ENCODE peak calls at places on chromosomes 2 and 18, in five cellular contexts. One of them, this sample, is unnamed.

GRCh38 chr18:62738638-62739037 is 23.3 kb downstream of the PHLPP1 start:
- DNase-seq in AG04449: no peak
- DNase-seq in stimulated activated CD4-positive, alpha-beta T cell treated with anti-CD3 and anti-CD28 coated beads, TNF-alpha, amount 100 ng/mL, for 1 hour: no peak
- DNase-seq in WERI-Rb-1: no peak
- DNase-seq in posterior vena cava: no peak
- DNase-seq in this sample: no peak

GRCh38 chr2:30675758-30676157 is 131.5 kb downstream of the CAPN13 start:
- DNase-seq in AG04449: no peak
- DNase-seq in stimulated activated CD4-positive, alpha-beta T cell treated with anti-CD3 and anti-CD28 coated beads, TNF-alpha, amount 100 ng/mL, for 1 hour: no peak
- DNase-seq in WERI-Rb-1: no peak
- DNase-seq in posterior vena cava: no peak
- DNase-seq in this sample: no peak

GRCh38 chr18:35436076-35436649 is 59.0 kb upstream of the ZNF396 start:
- DNase-seq in AG04449: peak; percentile 52
- DNase-seq in stimulated activated CD4-positive, alpha-beta T cell treated with anti-CD3 and anti-CD28 coated beads, TNF-alpha, amount 100 ng/mL, for 1 hour: no peak
- DNase-seq in WERI-Rb-1: no peak
- DNase-seq in posterior vena cava: no peak
- DNase-seq in this sample: no peak

GRCh38 chr2:240918258-240919091 is 12.3 kb downstream of the CROCC2 start:
- DNase-seq in AG04449: no peak
- DNase-seq in stimulated activated CD4-positive, alpha-beta T cell treated with anti-CD3 and anti-CD28 coated beads, TNF-alpha, amount 100 ng/mL, for 1 hour: no peak
- DNase-seq in WERI-Rb-1: peak; percentile 6
- DNase-seq in posterior vena cava: peak; percentile 76
- DNase-seq in this sample: no peak

GRCh38 chr2:183010112-183010511 is 28.1 kb downstream of the NCKAP1 start:
- DNase-seq in AG04449: no peak
- DNase-seq in stimulated activated CD4-positive, alpha-beta T cell treated with anti-CD3 and anti-CD28 coated beads, TNF-alpha, amount 100 ng/mL, for 1 hour: no peak
- DNase-seq in WERI-Rb-1: no peak
- DNase-seq in posterior vena cava: no peak
- DNase-seq in this sample: no peak

GRCh38 chr2:59996830-59997229 is 556.6 kb downstream of the BCL11A start:
- DNase-seq in AG04449: no peak
- DNase-seq in stimulated activated CD4-positive, alpha-beta T cell treated with anti-CD3 and anti-CD28 coated beads, TNF-alpha, amount 100 ng/mL, for 1 hour: no peak
- DNase-seq in WERI-Rb-1: no peak
- DNase-seq in posterior vena cava: no peak
- DNase-seq in this sample: no peak

GRCh38 chr2:191174539-191174938 is 23.7 kb upstream of the STAT4 start:
- DNase-seq in AG04449: no peak
- DNase-seq in stimulated activated CD4-positive, alpha-beta T cell treated with anti-CD3 and anti-CD28 coated beads, TNF-alpha, amount 100 ng/mL, for 1 hour: no peak
- DNase-seq in WERI-Rb-1: no peak
- DNase-seq in posterior vena cava: no peak
- DNase-seq in this sample: no peak

GRCh38 chr18:28087173-28087563 is 89.8 kb downstream of the CDH2 start:
- DNase-seq in AG04449: no peak
- DNase-seq in stimulated activated CD4-positive, alpha-beta T cell treated with anti-CD3 and anti-CD28 coated beads, TNF-alpha, amount 100 ng/mL, for 1 hour: no peak
- DNase-seq in WERI-Rb-1: no peak
- DNase-seq in posterior vena cava: no peak
- DNase-seq in this sample: no peak

GRCh38 chr2:9771481-9772017 is 71.7 kb upstream of the TAF1B start:
- DNase-seq in AG04449: peak; percentile 47
- DNase-seq in stimulated activated CD4-positive, alpha-beta T cell treated with anti-CD3 and anti-CD28 coated beads, TNF-alpha, amount 100 ng/mL, for 1 hour: no peak
- DNase-seq in WERI-Rb-1: peak; percentile 56
- DNase-seq in posterior vena cava: peak; percentile 78
- DNase-seq in this sample: no peak

GRCh38 chr2:69196327-69197117 is 183.5 kb downstream of the ANTXR1 start:
- DNase-seq in AG04449: peak; percentile 99
- DNase-seq in stimulated activated CD4-positive, alpha-beta T cell treated with anti-CD3 and anti-CD28 coated beads, TNF-alpha, amount 100 ng/mL, for 1 hour: no peak
- DNase-seq in WERI-Rb-1: no peak
- DNase-seq in posterior vena cava: no peak
- DNase-seq in this sample: no peak

GRCh38 chr18:12520442-12520992 is 112.8 kb downstream of the PRELID3A start:
- DNase-seq in AG04449: no peak
- DNase-seq in stimulated activated CD4-positive, alpha-beta T cell treated with anti-CD3 and anti-CD28 coated beads, TNF-alpha, amount 100 ng/mL, for 1 hour: no peak
- DNase-seq in WERI-Rb-1: no peak
- DNase-seq in posterior vena cava: no peak
- DNase-seq in this sample: no peak

GRCh38 chr2:10375570-10376266 is 72.4 kb downstream of the ODC1 start:
- DNase-seq in AG04449: no peak
- DNase-seq in stimulated activated CD4-positive, alpha-beta T cell treated with anti-CD3 and anti-CD28 coated beads, TNF-alpha, amount 100 ng/mL, for 1 hour: no peak
- DNase-seq in WERI-Rb-1: no peak
- DNase-seq in posterior vena cava: no peak
- DNase-seq in this sample: peak; percentile 90

GRCh38 chr18:58996131-58996632 is 131.5 kb downstream of the ZNF532 start:
- DNase-seq in AG04449: peak; percentile 76
- DNase-seq in stimulated activated CD4-positive, alpha-beta T cell treated with anti-CD3 and anti-CD28 coated beads, TNF-alpha, amount 100 ng/mL, for 1 hour: no peak
- DNase-seq in WERI-Rb-1: no peak
- DNase-seq in posterior vena cava: no peak
- DNase-seq in this sample: peak; percentile 13

GRCh38 chr2:176931588-176932563 is 280.7 kb upstream of the HNRNPA3 start:
- DNase-seq in AG04449: no peak
- DNase-seq in stimulated activated CD4-positive, alpha-beta T cell treated with anti-CD3 and anti-CD28 coated beads, TNF-alpha, amount 100 ng/mL, for 1 hour: no peak
- DNase-seq in WERI-Rb-1: no peak
- DNase-seq in posterior vena cava: no peak
- DNase-seq in this sample: no peak

GRCh38 chr18:8816233-8816632 is 110.9 kb downstream of the MTCL1 start:
- DNase-seq in AG04449: no peak
- DNase-seq in stimulated activated CD4-positive, alpha-beta T cell treated with anti-CD3 and anti-CD28 coated beads, TNF-alpha, amount 100 ng/mL, for 1 hour: no peak
- DNase-seq in WERI-Rb-1: no peak
- DNase-seq in posterior vena cava: no peak
- DNase-seq in this sample: no peak

GRCh38 chr2:177667626-177668025 is 275.1 kb downstream of the AGPS start:
- DNase-seq in AG04449: no peak
- DNase-seq in stimulated activated CD4-positive, alpha-beta T cell treated with anti-CD3 and anti-CD28 coated beads, TNF-alpha, amount 100 ng/mL, for 1 hour: no peak
- DNase-seq in WERI-Rb-1: no peak
- DNase-seq in posterior vena cava: no peak
- DNase-seq in this sample: no peak

GRCh38 chr2:113757059-113757657 is 716 bp upstream of the SLC35F5 start:
- DNase-seq in AG04449: no peak
- DNase-seq in stimulated activated CD4-positive, alpha-beta T cell treated with anti-CD3 and anti-CD28 coated beads, TNF-alpha, amount 100 ng/mL, for 1 hour: no peak
- DNase-seq in WERI-Rb-1: no peak
- DNase-seq in posterior vena cava: no peak
- DNase-seq in this sample: no peak

GRCh38 chr18:60198063-60198462 is 174.5 kb downstream of the MC4R start:
- DNase-seq in AG04449: no peak
- DNase-seq in stimulated activated CD4-positive, alpha-beta T cell treated with anti-CD3 and anti-CD28 coated beads, TNF-alpha, amount 100 ng/mL, for 1 hour: no peak
- DNase-seq in WERI-Rb-1: no peak
- DNase-seq in posterior vena cava: no peak
- DNase-seq in this sample: no peak

GRCh38 chr2:178825183-178825582 is 18.0 kb upstream of the TTN start:
- DNase-seq in AG04449: peak; percentile 4
- DNase-seq in stimulated activated CD4-positive, alpha-beta T cell treated with anti-CD3 and anti-CD28 coated beads, TNF-alpha, amount 100 ng/mL, for 1 hour: no peak
- DNase-seq in WERI-Rb-1: no peak
- DNase-seq in posterior vena cava: no peak
- DNase-seq in this sample: no peak

This sample was measured in NCI-H345.